ENCODE peak calls at places on chromosome 1, in five cellular contexts. O, L, Z, T and N are unnamed samples.
A peak's percentile ranks its signal among the peaks of the same experiment; 100 is the strongest.

GRCh38 chr1:29752141-29752540 is 515.8 kb downstream of the PTPRU start:
- DNase-seq in Z (no peak), L (no peak), T (no peak), O (no peak), N (no peak)

GRCh38 chr1:234608720-234609527 is 1.1 kb downstream of the IRF2BP2 start:
- DNase-seq in T (no peak), Z (peak; percentile 72), O (peak; percentile 40), L (no peak), N (peak; percentile 41)

GRCh38 chr1:116097600-116097999 is 13.6 kb upstream of the MAB21L3 start:
- DNase-seq in Z (no peak), T (no peak), L (no peak), O (no peak), N (no peak)

GRCh38 chr1:198167436-198167934 is 10.7 kb downstream of the NEK7 start:
- DNase-seq in T (no peak), Z (peak; percentile 37), L (no peak), O (no peak), N (peak; percentile 17)

GRCh38 chr1:97108200-97108599 is 386.6 kb downstream of the PTBP2 start:
- DNase-seq in O (no peak), L (peak; percentile 38), Z (no peak), T (no peak), N (no peak)

GRCh38 chr1:87402192-87403046 is 73.7 kb downstream of the LMO4 start:
- DNase-seq in L (no peak), T (no peak), Z (no peak), O (no peak), N (no peak)

GRCh38 chr1:210239295-210240155 is 6.9 kb downstream of the SERTAD4 start:
- DNase-seq in T (no peak), O (no peak), Z (no peak), L (peak; percentile 89), N (no peak)

GRCh38 chr1:224637936-224638335 is 21.8 kb downstream of the CNIH3 start:
- DNase-seq in Z (no peak), L (no peak), O (no peak), T (no peak), N (no peak)

GRCh38 chr1:67559222-67559700 is 125.7 kb upstream of the GADD45A start:
- DNase-seq in O (peak; percentile 50), Z (no peak), T (no peak), L (peak; percentile 71), N (no peak)

GRCh38 chr1:156233421-156234127 is 8.4 kb upstream of the BGLAP start:
- DNase-seq in T (no peak), L (peak; percentile 73), O (no peak), Z (no peak), N (no peak)

GRCh38 chr1:35129080-35129479 is 49.9 kb downstream of the ZMYM1 start:
- DNase-seq in L (no peak), T (no peak), Z (no peak), O (no peak), N (no peak)

GRCh38 chr1:177351361-177352108 is 180.8 kb downstream of the BRINP2 start:
- DNase-seq in Z (no peak), O (no peak), L (no peak), T (no peak), N (no peak)

GRCh38 chr1:177354247-177354646 is 183.5 kb downstream of the BRINP2 start:
- DNase-seq in O (no peak), L (no peak), Z (no peak), T (no peak), N (no peak)

GRCh38 chr1:177360791-177361190 is 190.0 kb downstream of the BRINP2 start:
- DNase-seq in L (no peak), O (no peak), T (no peak), Z (no peak), N (no peak)

GRCh38 chr1:177355575-177355974 is 184.8 kb downstream of the BRINP2 start:
- DNase-seq in Z (no peak), O (no peak), T (no peak), L (no peak), N (no peak)
- TF ChIP-seq CTCF in Z (no peak), O (peak; percentile 55), T (peak; percentile 42), L (peak; percentile 43), N (no peak)

GRCh38 chr1:151574575-151575529 is 34.7 kb downstream of the TUFT1 start:
- DNase-seq in L (peak; percentile 62), O (no peak), Z (no peak), T (no peak), N (no peak)
- TF ChIP-seq CTCF in L (no peak), O (no peak), Z (no peak), T (no peak), N (no peak)

DNA sequence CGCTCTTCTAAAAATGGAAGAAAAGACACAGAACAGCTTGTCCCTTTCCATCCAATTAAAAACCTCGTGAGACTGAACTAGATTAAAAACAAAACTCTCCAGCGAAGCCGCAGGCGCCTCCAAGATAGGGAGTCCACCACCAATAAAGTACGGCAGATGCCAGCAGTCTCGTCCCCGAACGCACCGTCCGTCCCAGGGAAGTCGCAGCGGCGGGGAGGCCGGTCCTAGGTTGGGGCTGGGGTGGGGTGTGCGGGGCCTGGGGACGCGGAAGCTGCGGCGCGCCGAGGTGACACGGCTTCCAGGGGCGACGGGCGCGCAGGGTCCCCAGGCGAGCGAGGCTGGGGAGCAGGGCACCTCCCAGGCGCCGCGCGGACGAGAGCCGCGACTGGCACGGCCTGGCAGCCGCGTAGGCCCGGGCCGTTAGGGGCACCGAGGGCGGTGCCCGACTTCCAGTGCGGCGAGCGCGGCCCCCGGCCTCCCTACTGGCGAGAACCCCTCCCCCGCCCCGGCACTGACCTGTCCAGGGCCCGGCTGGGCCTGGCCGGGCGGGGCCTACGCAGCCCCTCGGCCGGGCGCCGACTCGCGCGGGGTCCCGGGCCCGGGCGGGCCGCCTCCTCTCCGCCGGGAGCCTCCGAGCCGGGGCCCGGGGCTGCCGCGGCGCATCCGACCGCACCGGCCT is 28.3 kb upstream of the A3GALT2 start:
- DNase-seq in O (peak; percentile 60), T (no peak), Z (peak; percentile 36), L (no peak), N (peak; percentile 51)
- TF ChIP-seq CTCF in O (no peak), T (no peak), Z (no peak), L (no peak), N (no peak)

GRCh38 chr1:55284856-55285255 is 69.7 kb upstream of the USP24 start:
- DNase-seq in O (no peak), Z (no peak), L (peak; percentile 37), T (no peak), N (no peak)
- TF ChIP-seq CTCF in O (peak; percentile 80), Z (no peak), L (peak; percentile 83), T (peak; percentile 65), N (peak; percentile 60)

GRCh38 chr1:200620273-200621131 is at the start of gene KIF14:
- DNase-seq in L (peak; percentile 89), O (peak; percentile 93), T (peak; percentile 92), Z (peak; percentile 91), N (peak; percentile 97)
- TF ChIP-seq CTCF in L (no peak), O (no peak), T (no peak), Z (no peak), N (no peak)

GRCh38 chr1:230337266-230337665 is 88.9 kb downstream of the PGBD5 start:
- DNase-seq in Z (no peak), L (no peak), O (no peak), T (no peak), N (no peak)
- TF ChIP-seq CTCF in Z (no peak), L (no peak), O (no peak), T (no peak), N (no peak)

DNA sequence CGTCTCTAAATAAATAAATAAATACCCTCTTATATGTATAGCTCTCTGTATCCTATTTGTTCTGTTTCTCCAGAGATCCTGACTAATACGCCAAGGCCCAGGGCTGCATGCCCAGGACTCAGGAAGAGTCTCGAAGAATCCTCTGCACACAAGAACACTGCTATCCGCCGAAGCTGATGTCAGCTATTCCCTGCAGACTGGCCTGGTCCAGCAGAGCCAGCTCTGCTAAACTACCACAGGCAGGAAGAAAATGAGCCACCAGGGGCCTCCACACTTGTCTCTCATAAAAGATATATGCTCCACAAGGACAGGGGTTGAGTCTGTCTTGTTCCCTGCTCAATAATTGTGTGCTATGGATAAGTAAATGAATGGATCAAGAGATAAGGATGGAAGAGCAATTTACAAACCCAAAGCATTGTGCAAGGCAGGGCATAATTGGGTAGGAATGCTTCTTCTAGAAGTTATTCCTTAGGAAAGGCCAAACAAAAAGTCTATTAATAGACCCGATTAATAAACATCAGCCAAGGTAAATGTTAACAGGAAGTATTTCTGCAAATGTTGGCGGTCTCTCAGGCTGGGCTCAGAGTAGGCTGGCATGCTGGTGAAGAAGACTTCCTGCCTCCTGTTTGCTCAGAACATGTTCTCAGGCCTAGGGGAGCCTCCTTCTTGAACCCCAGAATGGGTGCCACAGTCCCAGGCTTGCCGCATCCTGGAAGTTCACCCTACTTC is 26.3 kb upstream of the MAN1C1 start:
- DNase-seq in L (peak; percentile 13), O (peak; percentile 49), T (no peak), Z (no peak), N (no peak)
- TF ChIP-seq CTCF in L (peak; percentile 31), O (peak; percentile 47), T (no peak), Z (no peak), N (no peak)

DNA sequence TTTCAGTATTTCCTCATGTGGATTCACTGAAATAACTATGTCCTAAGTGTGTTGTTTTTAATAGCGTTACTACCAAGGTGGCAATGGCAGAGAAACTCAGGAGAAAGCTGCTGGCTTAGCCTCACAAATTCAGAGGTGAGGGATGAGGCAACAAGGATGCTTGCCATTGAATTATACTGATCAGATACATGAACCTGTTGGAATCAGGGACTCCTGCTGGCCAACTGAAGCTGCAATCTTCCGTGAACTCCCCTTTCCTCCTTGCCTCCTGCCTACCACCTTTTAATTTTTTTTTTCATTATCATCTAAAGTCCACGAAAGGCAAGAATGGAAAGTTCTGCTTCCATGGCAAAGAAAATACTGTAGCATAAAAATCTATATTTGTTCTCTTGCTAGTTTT is 254.7 kb downstream of the NFIA start:
- DNase-seq in L (no peak), O (no peak), T (no peak), Z (no peak), N (no peak)
- TF ChIP-seq CTCF in L (peak; percentile 56), O (peak; percentile 34), T (no peak), Z (no peak), N (no peak)